ENCODE peak calls at places on chromosomes 16 and 17, in nine cellular contexts. One of them, this sample, is unnamed.

GRCh38 chr17:68777856-68778694 is 176.9 kb upstream of the FAM20A start:
- DNase-seq in testis: no peak
- DNase-seq in upper lobe of left lung: peak
- DNase-seq in transverse colon: peak
- DNase-seq in heart left ventricle: no peak
- DNase-seq in K562: no peak
- DNase-seq in body of pancreas: peak
- DNase-seq in adrenal gland: no peak
- DNase-seq in tibial nerve: no peak
- DNase-seq in this sample: peak

GRCh38 chr16:10172848-10173655 is 9.2 kb downstream of the GRIN2A start:
- DNase-seq in testis: no peak
- DNase-seq in upper lobe of left lung: no peak
- DNase-seq in transverse colon: no peak
- DNase-seq in heart left ventricle: no peak
- DNase-seq in K562: peak
- DNase-seq in body of pancreas: no peak
- DNase-seq in adrenal gland: no peak
- DNase-seq in tibial nerve: no peak
- DNase-seq in this sample: no peak

GRCh38 chr17:32492281-32492623 is 5.5 kb downstream of the CDK5R1 start:
- DNase-seq in testis: no peak
- DNase-seq in upper lobe of left lung: no peak
- DNase-seq in transverse colon: no peak
- DNase-seq in heart left ventricle: no peak
- DNase-seq in K562: no peak
- DNase-seq in body of pancreas: no peak
- DNase-seq in adrenal gland: no peak
- DNase-seq in tibial nerve: no peak
- DNase-seq in this sample: no peak

GRCh38 chr16:84795338-84796053 is 24.3 kb upstream of the CRISPLD2 start:
- DNase-seq in testis: peak
- DNase-seq in upper lobe of left lung: no peak
- DNase-seq in transverse colon: peak
- DNase-seq in heart left ventricle: peak
- DNase-seq in K562: no peak
- DNase-seq in body of pancreas: peak
- DNase-seq in adrenal gland: peak
- DNase-seq in tibial nerve: peak
- DNase-seq in this sample: peak

GRCh38 chr17:80106176-80106575 is 4.8 kb downstream of the GAA start:
- DNase-seq in testis: no peak
- DNase-seq in upper lobe of left lung: no peak
- DNase-seq in transverse colon: no peak
- DNase-seq in heart left ventricle: no peak
- DNase-seq in K562: no peak
- DNase-seq in body of pancreas: no peak
- DNase-seq in adrenal gland: no peak
- DNase-seq in tibial nerve: no peak
- DNase-seq in this sample: no peak

GRCh38 chr16:28096974-28097373 is 33.5 kb upstream of the GSG1L start:
- DNase-seq in testis: no peak
- DNase-seq in upper lobe of left lung: no peak
- DNase-seq in transverse colon: no peak
- DNase-seq in heart left ventricle: no peak
- DNase-seq in K562: no peak
- DNase-seq in body of pancreas: no peak
- DNase-seq in adrenal gland: no peak
- DNase-seq in tibial nerve: no peak
- DNase-seq in this sample: no peak

GRCh38 chr16:87939562-87940423 is 3.5 kb upstream of the CA5A start:
- DNase-seq in testis: no peak
- DNase-seq in upper lobe of left lung: no peak
- DNase-seq in transverse colon: no peak
- DNase-seq in heart left ventricle: no peak
- DNase-seq in K562: peak
- DNase-seq in body of pancreas: no peak
- DNase-seq in adrenal gland: no peak
- DNase-seq in tibial nerve: no peak
- DNase-seq in this sample: no peak

GRCh38 chr16:29811896-29812665 is at the start of gene PRRT2:
- DNase-seq in testis: peak
- DNase-seq in upper lobe of left lung: peak
- DNase-seq in transverse colon: peak
- DNase-seq in heart left ventricle: peak
- DNase-seq in K562: peak
- DNase-seq in body of pancreas: peak
- DNase-seq in adrenal gland: peak
- DNase-seq in tibial nerve: peak
- DNase-seq in this sample: peak

GRCh38 chr17:64494121-64494520 is 2.7 kb downstream of the POLG2 start:
- DNase-seq in testis: no peak
- DNase-seq in upper lobe of left lung: no peak
- DNase-seq in transverse colon: no peak
- DNase-seq in heart left ventricle: no peak
- DNase-seq in K562: no peak
- DNase-seq in body of pancreas: no peak
- DNase-seq in adrenal gland: no peak
- DNase-seq in tibial nerve: no peak
- DNase-seq in this sample: no peak

GRCh38 chr17:64498308-64499203 is 1.7 kb upstream of the POLG2 start:
- DNase-seq in testis: no peak
- DNase-seq in upper lobe of left lung: no peak
- DNase-seq in transverse colon: no peak
- DNase-seq in heart left ventricle: no peak
- DNase-seq in K562: no peak
- DNase-seq in body of pancreas: no peak
- DNase-seq in adrenal gland: no peak
- DNase-seq in tibial nerve: no peak
- DNase-seq in this sample: no peak

GRCh38 chr17:64497565-64498035 is 746 bp upstream of the POLG2 start:
- DNase-seq in testis: no peak
- DNase-seq in upper lobe of left lung: no peak
- DNase-seq in transverse colon: no peak
- DNase-seq in heart left ventricle: no peak
- DNase-seq in K562: no peak
- DNase-seq in body of pancreas: no peak
- DNase-seq in adrenal gland: no peak
- DNase-seq in tibial nerve: no peak
- DNase-seq in this sample: no peak

GRCh38 chr17:64496348-64496785 is 487 bp downstream of the POLG2 start:
- DNase-seq in testis: no peak
- DNase-seq in upper lobe of left lung: no peak
- DNase-seq in transverse colon: no peak
- DNase-seq in heart left ventricle: no peak
- DNase-seq in K562: no peak
- DNase-seq in body of pancreas: no peak
- DNase-seq in adrenal gland: no peak
- DNase-seq in tibial nerve: no peak
- DNase-seq in this sample: no peak

DNA sequence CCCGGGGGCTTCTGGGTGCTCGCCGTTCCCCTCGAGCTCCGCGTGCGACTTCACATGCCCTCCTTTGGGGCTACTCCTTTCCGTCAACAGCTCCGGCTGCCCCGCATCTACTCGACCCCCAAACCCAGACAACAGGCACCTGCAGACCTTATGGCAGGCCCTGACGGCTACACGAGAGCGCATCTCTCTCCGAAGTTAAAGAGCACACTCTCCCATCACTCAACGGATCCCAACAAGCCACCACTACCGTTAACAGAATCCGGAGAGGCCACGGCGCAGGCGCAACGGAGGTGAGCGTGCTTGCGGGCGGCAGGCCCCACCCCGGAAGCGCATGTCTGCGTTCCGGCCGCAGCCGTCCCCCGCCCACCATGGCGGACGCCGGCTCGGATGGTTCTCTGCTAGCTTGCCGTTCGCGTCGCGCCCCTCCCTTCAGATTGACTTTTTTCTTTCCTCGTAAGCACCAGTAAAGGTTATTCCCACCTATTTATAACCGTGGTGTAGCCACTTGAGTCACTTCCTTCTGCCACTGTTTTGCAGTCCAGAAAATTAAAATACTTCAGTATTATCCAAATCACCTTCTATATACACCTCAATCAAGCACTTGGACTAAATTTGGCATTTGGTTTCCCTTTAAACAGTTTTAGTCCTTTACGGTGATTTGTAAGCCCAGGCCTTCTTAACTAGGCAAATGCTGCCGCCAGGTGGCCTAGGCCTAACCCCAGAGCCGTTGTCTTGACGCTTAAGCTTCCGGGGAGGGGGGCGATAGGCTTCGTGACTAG is at the start of gene POLG2:
- DNase-seq in testis: peak
- DNase-seq in upper lobe of left lung: peak
- DNase-seq in transverse colon: peak
- DNase-seq in heart left ventricle: peak
- DNase-seq in K562: peak
- DNase-seq in body of pancreas: peak
- DNase-seq in adrenal gland: peak
- DNase-seq in tibial nerve: peak
- DNase-seq in this sample: peak
- TF ChIP-seq POLR2A in testis: no peak
- TF ChIP-seq POLR2A in upper lobe of left lung: peak
- TF ChIP-seq POLR2A in transverse colon: peak
- TF ChIP-seq POLR2A in heart left ventricle: peak
- TF ChIP-seq POLR2A in K562: peak
- TF ChIP-seq POLR2A in body of pancreas: peak
- TF ChIP-seq POLR2A in adrenal gland: peak
- TF ChIP-seq POLR2A in tibial nerve: no peak
- TF ChIP-seq POLR2A in this sample: peak

GRCh38 chr16:71513302-71513701 is 12.9 kb upstream of the CHST4 start:
- DNase-seq in testis: no peak
- DNase-seq in upper lobe of left lung: no peak
- DNase-seq in transverse colon: no peak
- DNase-seq in heart left ventricle: no peak
- DNase-seq in K562: no peak
- DNase-seq in body of pancreas: no peak
- DNase-seq in adrenal gland: no peak
- DNase-seq in tibial nerve: no peak
- DNase-seq in this sample: no peak

GRCh38 chr16:71515026-71515425 is 11.2 kb upstream of the CHST4 start:
- DNase-seq in testis: no peak
- DNase-seq in upper lobe of left lung: no peak
- DNase-seq in transverse colon: peak
- DNase-seq in heart left ventricle: no peak
- DNase-seq in K562: no peak
- DNase-seq in body of pancreas: peak
- DNase-seq in adrenal gland: no peak
- DNase-seq in tibial nerve: no peak
- DNase-seq in this sample: no peak

DNA sequence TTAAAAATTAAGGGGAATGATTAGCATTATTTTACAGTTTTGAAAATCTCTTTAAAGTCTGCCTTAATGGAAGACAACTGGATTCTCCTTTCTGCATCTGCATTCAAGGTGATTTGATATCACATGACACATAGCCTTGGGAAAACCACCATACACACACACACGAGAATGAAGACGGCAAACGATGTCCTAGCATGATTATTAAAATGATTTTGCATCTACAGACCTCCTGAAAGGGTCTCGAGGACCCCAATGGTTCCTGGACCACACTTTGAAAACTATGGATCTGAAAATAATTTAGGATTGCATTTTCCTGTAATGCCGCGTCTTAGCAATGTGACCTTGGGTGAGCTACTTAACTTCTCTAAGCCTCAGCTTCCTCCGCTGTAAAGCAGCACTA is 11.8 kb upstream of the CHST4 start:
- DNase-seq in testis: no peak
- DNase-seq in upper lobe of left lung: no peak
- DNase-seq in transverse colon: no peak
- DNase-seq in heart left ventricle: no peak
- DNase-seq in K562: no peak
- DNase-seq in body of pancreas: no peak
- DNase-seq in adrenal gland: no peak
- DNase-seq in tibial nerve: no peak
- DNase-seq in this sample: no peak
- H3K27ac ChIP-seq in testis: no peak
- H3K27ac ChIP-seq in upper lobe of left lung: no peak
- H3K27ac ChIP-seq in transverse colon: no peak
- H3K27ac ChIP-seq in heart left ventricle: no peak
- H3K27ac ChIP-seq in K562: no peak
- H3K27ac ChIP-seq in body of pancreas: peak
- H3K27ac ChIP-seq in adrenal gland: no peak
- H3K27ac ChIP-seq in tibial nerve: no peak
- H3K27ac ChIP-seq in this sample: no peak

GRCh38 chr16:67860589-67861398 is 12.1 kb upstream of the EDC4 start:
- DNase-seq in testis: no peak
- DNase-seq in upper lobe of left lung: no peak
- DNase-seq in transverse colon: no peak
- DNase-seq in heart left ventricle: no peak
- DNase-seq in K562: no peak
- DNase-seq in body of pancreas: no peak
- DNase-seq in adrenal gland: no peak
- DNase-seq in tibial nerve: no peak
- DNase-seq in this sample: no peak

GRCh38 chr16:67856927-67857546 is 9.5 kb upstream of the CENPT start:
- DNase-seq in testis: no peak
- DNase-seq in upper lobe of left lung: no peak
- DNase-seq in transverse colon: no peak
- DNase-seq in heart left ventricle: no peak
- DNase-seq in K562: no peak
- DNase-seq in body of pancreas: no peak
- DNase-seq in adrenal gland: no peak
- DNase-seq in tibial nerve: no peak
- DNase-seq in this sample: no peak

GRCh38 chr16:67855789-67856188 is 8.3 kb upstream of the CENPT start:
- DNase-seq in testis: peak
- DNase-seq in upper lobe of left lung: no peak
- DNase-seq in transverse colon: no peak
- DNase-seq in heart left ventricle: no peak
- DNase-seq in K562: no peak
- DNase-seq in body of pancreas: peak
- DNase-seq in adrenal gland: peak
- DNase-seq in tibial nerve: no peak
- DNase-seq in this sample: no peak

GRCh38 chr16:67857547-67858233 is 10.2 kb upstream of the CENPT start:
- DNase-seq in testis: peak
- DNase-seq in upper lobe of left lung: peak
- DNase-seq in transverse colon: peak
- DNase-seq in heart left ventricle: peak
- DNase-seq in K562: peak
- DNase-seq in body of pancreas: peak
- DNase-seq in adrenal gland: peak
- DNase-seq in tibial nerve: peak
- DNase-seq in this sample: peak

DNA sequence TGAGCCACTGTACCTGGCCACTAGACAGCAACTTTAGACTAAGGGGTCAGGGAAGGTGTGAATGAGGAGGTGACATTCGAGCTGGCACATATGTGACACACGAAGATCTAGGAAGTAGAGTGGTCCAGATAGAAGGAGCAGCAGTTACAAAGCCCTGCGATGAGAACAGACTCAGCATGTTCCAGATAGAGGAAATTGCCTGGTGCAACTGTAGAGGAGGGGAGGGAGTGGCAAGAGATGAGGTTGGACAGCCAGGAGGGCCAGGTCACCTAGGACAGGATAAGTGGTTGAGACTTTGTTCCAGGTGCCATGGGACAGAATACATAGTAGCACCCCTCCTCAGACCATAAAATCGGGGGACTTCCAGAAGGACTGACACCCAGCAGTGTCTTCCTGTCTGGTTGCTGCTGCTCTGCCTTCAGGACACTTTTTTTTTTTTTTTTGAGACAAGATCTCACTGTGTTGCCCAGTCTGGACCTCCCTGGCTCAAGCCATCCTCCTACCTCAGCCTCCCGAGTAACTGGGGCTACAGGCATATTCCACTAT is 11.0 kb upstream of the CENPT start:
- DNase-seq in testis: no peak
- DNase-seq in upper lobe of left lung: no peak
- DNase-seq in transverse colon: peak
- DNase-seq in heart left ventricle: no peak
- DNase-seq in K562: no peak
- DNase-seq in body of pancreas: no peak
- DNase-seq in adrenal gland: no peak
- DNase-seq in tibial nerve: no peak
- DNase-seq in this sample: no peak
- TF ChIP-seq POLR2A in testis: no peak
- TF ChIP-seq POLR2A in upper lobe of left lung: no peak
- TF ChIP-seq POLR2A in transverse colon: no peak
- TF ChIP-seq POLR2A in heart left ventricle: no peak
- TF ChIP-seq POLR2A in K562: no peak
- TF ChIP-seq POLR2A in body of pancreas: no peak
- TF ChIP-seq POLR2A in adrenal gland: no peak
- TF ChIP-seq POLR2A in tibial nerve: no peak
- TF ChIP-seq POLR2A in this sample: no peak

DNA sequence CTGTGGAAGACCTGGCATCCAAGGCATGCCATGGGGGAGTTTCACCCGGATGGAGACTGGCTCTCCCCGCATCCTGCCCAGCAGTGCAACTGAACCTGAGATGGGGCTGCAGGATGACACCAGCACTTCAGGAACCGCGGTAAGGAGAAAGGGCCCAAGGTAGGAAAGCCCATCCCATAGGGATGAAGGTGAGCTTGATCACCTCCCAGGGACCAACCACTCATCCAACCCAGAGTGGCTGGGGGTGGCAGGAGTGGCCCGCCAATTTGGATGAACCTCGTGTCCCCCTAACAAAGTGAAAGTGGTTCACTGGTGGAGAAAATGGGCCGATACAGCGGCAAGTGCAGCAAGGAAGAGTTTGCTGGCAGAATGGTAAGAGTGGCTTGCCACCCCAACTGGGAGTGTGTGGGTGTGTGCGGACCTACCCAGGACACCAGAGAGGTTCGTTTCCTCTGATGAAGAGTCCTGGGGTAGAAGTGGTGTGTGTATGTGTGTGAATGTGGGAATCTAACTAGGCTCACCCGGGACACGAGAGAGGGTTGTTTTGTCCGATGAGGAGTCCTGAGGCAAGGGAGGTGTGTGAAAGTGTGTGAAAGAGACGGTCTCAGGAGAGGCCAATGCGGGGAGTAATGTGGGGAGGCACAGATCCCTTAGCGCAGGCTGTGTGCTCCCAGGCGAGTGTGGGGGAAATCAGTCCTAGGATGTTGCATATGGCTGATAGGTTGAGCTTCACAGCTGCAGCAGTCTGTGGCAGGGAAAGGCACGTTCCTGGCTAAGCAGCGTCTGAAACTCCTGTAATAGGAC is 22.6 kb downstream of the ACSM1 start:
- DNase-seq in testis: peak
- DNase-seq in upper lobe of left lung: no peak
- DNase-seq in transverse colon: no peak
- DNase-seq in heart left ventricle: no peak
- DNase-seq in K562: peak
- DNase-seq in body of pancreas: no peak
- DNase-seq in adrenal gland: no peak
- DNase-seq in tibial nerve: no peak
- DNase-seq in this sample: peak
- H3K27ac ChIP-seq in testis: peak
- H3K27ac ChIP-seq in upper lobe of left lung: peak
- H3K27ac ChIP-seq in transverse colon: peak
- H3K27ac ChIP-seq in heart left ventricle: peak
- H3K27ac ChIP-seq in K562: peak
- H3K27ac ChIP-seq in body of pancreas: peak
- H3K27ac ChIP-seq in adrenal gland: peak
- H3K27ac ChIP-seq in tibial nerve: no peak
- H3K27ac ChIP-seq in this sample: peak